ENCODE peak calls at places on chromosomes 3 and 15, in ten cellular contexts. D is thoracic aorta, Z is hepatocyte, H is choroid plexus epithelial cell, W is heart right ventricle, O is brain microvascular endothelial cell, V is GM12865, L is adrenal gland, R is skeletal muscle cell, Y is cardiac fibroblast. Q is an unnamed sample.

GRCh38 chr15:50051811-50052419 is 67.1 kb downstream of the ATP8B4 start:
- DNase-seq in D (no peak), Z (peak), H (peak), W (no peak), O (peak), V (peak), L (peak), R (peak), Y (peak), Q (no peak)

GRCh38 chr3:12541625-12542024 is 3.7 kb downstream of the MKRN2OS start:
- DNase-seq in D (no peak), Z (peak), H (no peak), W (no peak), O (no peak), V (no peak), L (no peak), R (no peak), Y (no peak), Q (no peak)

GRCh38 chr15:65532738-65533051 is 2.4 kb downstream of the HACD3 start:
- DNase-seq in D (no peak), Z (peak), H (peak), W (no peak), O (no peak), V (peak), L (no peak), R (no peak), Y (peak), Q (no peak)

GRCh38 chr15:91603681-91604080 is 249.8 kb upstream of the SLCO3A1 start:
- DNase-seq in D (no peak), Z (no peak), H (no peak), W (no peak), O (no peak), V (no peak), L (no peak), R (peak), Y (no peak), Q (no peak)

GRCh38 chr3:12553921-12554391 is 2.9 kb upstream of the MKRN2 start:
- DNase-seq in D (no peak), Z (no peak), H (peak), W (peak), O (no peak), V (peak), L (peak), R (no peak), Y (peak), Q (no peak)

GRCh38 chr15:79401301-79401700 is 30.8 kb upstream of the MINAR1 start:
- DNase-seq in D (no peak), Z (no peak), H (no peak), W (no peak), O (no peak), V (no peak), L (no peak), R (no peak), Y (no peak), Q (no peak)

GRCh38 chr3:138774529-138775253 is 60.0 kb downstream of the PIK3CB start:
- DNase-seq in D (peak), Z (peak), H (peak), W (no peak), O (peak), V (peak), L (peak), R (peak), Y (peak), Q (peak)

GRCh38 chr3:66797916-66798560 is 200.1 kb upstream of the KBTBD8 start:
- DNase-seq in D (no peak), Z (peak), H (peak), W (peak), O (peak), V (no peak), L (no peak), R (peak), Y (peak), Q (no peak)

GRCh38 chr15:68542771-68543544 is 35.8 kb upstream of the CORO2B start:
- DNase-seq in D (peak), Z (peak), H (peak), W (no peak), O (peak), V (no peak), L (peak), R (peak), Y (peak), Q (peak)

GRCh38 chr15:66830358-66830757 is 128.3 kb downstream of the SMAD6 start:
- DNase-seq in D (no peak), Z (no peak), H (peak), W (peak), O (peak), V (no peak), L (no peak), R (peak), Y (peak), Q (peak)

GRCh38 chr15:27358751-27359434 is 387.9 kb downstream of the GABRG3 start:
- DNase-seq in D (no peak), Z (peak), H (peak), W (no peak), O (no peak), V (no peak), L (peak), R (no peak), Y (peak), Q (no peak)

GRCh38 chr3:42497009-42497731 is 5.3 kb upstream of the VIPR1 start:
- DNase-seq in D (no peak), Z (peak), H (peak), W (no peak), O (peak), V (peak), L (peak), R (no peak), Y (peak), Q (no peak)
- H3K4me3 ChIP-seq in D (no peak), Z (no peak), H (no peak), W (no peak), O (no peak), V (no peak), L (no peak), R (no peak), Y (no peak), Q (no peak)

GRCh38 chr3:172300862-172301261 is 147.4 kb downstream of the GHSR start:
- DNase-seq in D (no peak), Z (no peak), H (no peak), W (no peak), O (no peak), V (no peak), L (no peak), R (no peak), Y (no peak), Q (no peak)

GRCh38 chr3:172303181-172303580 is 145.1 kb downstream of the GHSR start:
- DNase-seq in D (no peak), Z (no peak), H (no peak), W (no peak), O (no peak), V (no peak), L (no peak), R (no peak), Y (peak), Q (no peak)

GRCh38 chr3:172300187-172300586 is 148.1 kb downstream of the GHSR start:
- DNase-seq in D (no peak), Z (no peak), H (no peak), W (no peak), O (no peak), V (no peak), L (no peak), R (no peak), Y (no peak), Q (no peak)

GRCh38 chr3:172303941-172304558 is 144.2 kb downstream of the GHSR start:
- DNase-seq in D (no peak), Z (no peak), H (no peak), W (no peak), O (no peak), V (no peak), L (no peak), R (no peak), Y (no peak), Q (no peak)

GRCh38 chr3:172302176-172302575 is 146.1 kb downstream of the GHSR start:
- DNase-seq in D (no peak), Z (no peak), H (no peak), W (no peak), O (no peak), V (no peak), L (no peak), R (no peak), Y (no peak), Q (no peak)
- H3K4me3 ChIP-seq in D (no peak), Z (no peak), H (no peak), W (no peak), O (no peak), V (no peak), L (no peak), R (no peak), Y (no peak), Q (no peak)

GRCh38 chr3:46903341-46904302 is 26.1 kb downstream of the PTH1R start:
- DNase-seq in D (no peak), Z (no peak), H (peak), W (no peak), O (peak), V (no peak), L (no peak), R (no peak), Y (peak), Q (no peak)
- H3K4me3 ChIP-seq in D (no peak), Z (no peak), H (no peak), W (no peak), O (no peak), V (no peak), L (no peak), R (no peak), Y (no peak), Q (no peak)

DNA sequence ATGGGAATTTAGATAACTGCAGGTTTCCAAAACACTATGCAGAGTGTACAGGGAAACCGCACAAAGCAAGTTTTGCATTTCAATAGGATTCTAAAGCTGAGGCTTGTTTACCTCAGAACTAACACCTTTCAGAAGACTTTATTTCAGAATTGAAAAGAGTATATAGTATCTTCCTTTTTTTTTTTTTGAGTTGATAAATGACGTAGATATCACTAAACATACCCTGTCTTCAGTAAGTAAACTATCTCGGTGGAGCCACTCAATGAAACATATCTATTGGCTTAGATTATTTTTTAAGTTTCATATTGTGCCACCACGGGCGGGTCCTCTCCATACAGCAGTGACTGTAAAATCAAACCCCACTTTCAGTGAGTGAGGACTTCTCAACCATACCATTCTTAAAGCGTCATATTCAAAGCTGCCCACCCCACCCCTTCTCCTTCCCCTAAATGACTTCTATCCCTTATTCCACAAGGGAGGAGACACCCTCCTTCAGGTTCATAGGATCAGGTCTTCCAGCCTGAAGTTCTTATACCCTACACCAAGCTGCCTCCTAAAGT is 2.0 kb upstream of the TBL1XR1 start:
- DNase-seq in D (no peak), Z (no peak), H (no peak), W (no peak), O (no peak), V (peak), L (no peak), R (no peak), Y (no peak), Q (no peak)
- H3K4me3 ChIP-seq in D (no peak), Z (no peak), H (no peak), W (no peak), O (no peak), V (peak), L (no peak), R (no peak), Y (no peak), Q (no peak)

GRCh38 chr15:76340198-76340801 is 3.7 kb downstream of the ISL2 start:
- DNase-seq in D (no peak), Z (peak), H (no peak), W (peak), O (no peak), V (peak), L (no peak), R (no peak), Y (no peak), Q (no peak)

GRCh38 chr15:76339302-76340197 is 3.0 kb downstream of the ISL2 start:
- DNase-seq in D (no peak), Z (no peak), H (peak), W (no peak), O (no peak), V (no peak), L (no peak), R (no peak), Y (no peak), Q (no peak)

GRCh38 chr15:76341366-76342045 is 4.9 kb downstream of the ISL2 start:
- DNase-seq in D (no peak), Z (no peak), H (no peak), W (peak), O (no peak), V (no peak), L (no peak), R (no peak), Y (no peak), Q (no peak)

GRCh38 chr15:76342046-76342381 is 5.4 kb downstream of the ISL2 start:
- DNase-seq in D (no peak), Z (no peak), H (no peak), W (no peak), O (no peak), V (no peak), L (no peak), R (no peak), Y (no peak), Q (no peak)

DNA sequence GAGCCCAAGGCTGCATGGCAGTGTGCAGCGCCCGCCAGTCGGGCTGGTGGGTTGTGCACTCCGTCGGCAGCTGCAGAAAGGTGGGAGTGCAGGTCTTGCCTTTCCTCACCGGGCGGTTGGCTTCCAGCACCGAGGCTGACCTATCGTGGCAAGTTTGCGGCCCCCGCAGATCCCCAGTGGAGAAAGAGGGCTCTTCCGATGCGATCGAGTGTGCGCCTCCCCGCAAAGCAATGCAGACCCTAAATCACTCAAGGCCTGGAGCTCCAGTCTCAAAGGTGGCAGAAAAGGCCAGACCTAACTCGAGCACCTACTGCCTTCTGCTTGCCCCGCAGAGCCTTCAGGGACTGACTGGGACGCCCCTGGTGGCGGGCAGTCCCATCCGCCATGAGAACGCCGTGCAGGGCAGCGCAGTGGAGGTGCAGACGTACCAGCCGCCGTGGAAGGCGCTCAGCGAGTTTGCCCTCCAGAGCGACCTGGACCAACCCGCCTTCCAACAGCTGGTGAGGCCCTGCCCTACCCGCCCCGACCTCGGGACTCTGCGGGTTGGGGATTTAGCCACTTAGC is 4.3 kb downstream of the ISL2 start:
- DNase-seq in D (no peak), Z (peak), H (no peak), W (no peak), O (no peak), V (peak), L (no peak), R (no peak), Y (no peak), Q (no peak)
- H3K4me3 ChIP-seq in D (peak), Z (peak), H (no peak), W (peak), O (no peak), V (peak), L (peak), R (no peak), Y (no peak), Q (no peak)